ENCODE peak calls at places on chromosomes 7 and 10, in five cellular contexts. I is suprapubic skin, M is stomach, B is HCT116, H is GM12892. R is an unnamed sample.

GRCh38 chr7:76505168-76506080 is 4.9 kb upstream of the UPK3B start:
- DNase-seq in I (peak), M (no peak), B (no peak), H (no peak), R (no peak)

GRCh38 chr10:124318076-124318475 is 100.6 kb downstream of the OAT start:
- DNase-seq in I (no peak), M (peak), B (no peak), H (no peak), R (no peak)

GRCh38 chr7:152594801-152595200 is 81.1 kb downstream of the XRCC2 start:
- DNase-seq in I (no peak), M (peak), B (no peak), H (no peak), R (no peak)

GRCh38 chr10:3217301-3217700 is 44.7 kb upstream of the PITRM1 start:
- DNase-seq in I (no peak), M (no peak), B (no peak), H (no peak), R (no peak)

GRCh38 chr7:95859434-95859833 is 87.1 kb downstream of the DYNC1I1 start:
- DNase-seq in I (no peak), M (no peak), B (no peak), H (no peak), R (no peak)

GRCh38 chr7:25429731-25430130 is 201.4 kb upstream of the NPVF start:
- DNase-seq in I (no peak), M (no peak), B (no peak), H (no peak), R (no peak)

GRCh38 chr7:98227939-98228338 is 16.7 kb downstream of the BHLHA15 start:
- DNase-seq in I (no peak), M (no peak), B (no peak), H (no peak), R (no peak)

GRCh38 chr10:19710600-19710999 is 105.6 kb upstream of the PLXDC2 start:
- DNase-seq in I (no peak), M (no peak), B (no peak), H (no peak), R (no peak)

GRCh38 chr7:17021205-17021604 is 139.4 kb upstream of the AGR3 start:
- DNase-seq in I (no peak), M (peak), B (no peak), H (no peak), R (no peak)

GRCh38 chr10:7634142-7634894 is 32.4 kb downstream of the ITIH5 start:
- DNase-seq in I (no peak), M (no peak), B (no peak), H (no peak), R (no peak)

GRCh38 chr10:90347239-90347638 is 510.6 kb downstream of the HTR7 start:
- DNase-seq in I (no peak), M (no peak), B (no peak), H (no peak), R (no peak)

GRCh38 chr7:128812514-128813168 is 17.6 kb upstream of the FLNC start:
- DNase-seq in I (no peak), M (peak), B (no peak), H (no peak), R (no peak)

GRCh38 chr7:77940647-77941046 is 142.1 kb downstream of the PHTF2 start:
- DNase-seq in I (no peak), M (no peak), B (peak), H (no peak), R (peak)

GRCh38 chr7:98617960-98618418 is 904 bp downstream of the NPTX2 start:
- DNase-seq in I (no peak), M (no peak), B (no peak), H (no peak), R (no peak)

GRCh38 chr7:113404245-113404644 is 285.9 kb upstream of the SMIM30 start:
- DNase-seq in I (no peak), M (no peak), B (peak), H (no peak), R (no peak)

GRCh38 chr7:68364871-68365625 is 1233.2 kb upstream of the AUTS2 start:
- DNase-seq in I (no peak), M (no peak), B (no peak), H (no peak), R (no peak)

GRCh38 chr7:38311329-38311937 is 38.0 kb upstream of the TARP start:
- DNase-seq in I (no peak), M (no peak), B (no peak), H (peak), R (peak)

GRCh38 chr10:34505338-34505737 is 309.8 kb downstream of the PARD3 start:
- DNase-seq in I (no peak), M (no peak), B (no peak), H (no peak), R (no peak)

GRCh38 chr10:102280397-102281015 is 35.2 kb downstream of the GBF1 start:
- DNase-seq in I (no peak), M (no peak), B (no peak), H (no peak), R (no peak)

GRCh38 chr10:17643339-17643754 is 604 bp upstream of the STAM start:
- DNase-seq in I (peak), M (peak), B (no peak), H (peak), R (no peak)

GRCh38 chr7:49703876-49704275 is 69.6 kb upstream of the VWC2 start:
- DNase-seq in I (no peak), M (no peak), B (no peak), H (no peak), R (no peak)

GRCh38 chr10:75606203-75606779 is 174.9 kb downstream of the LRMDA start:
- DNase-seq in I (no peak), M (no peak), B (no peak), H (no peak), R (no peak)

GRCh38 chr7:22885824-22886255 is 63.2 kb upstream of the TOMM7 start:
- DNase-seq in I (no peak), M (no peak), B (no peak), H (peak), R (peak)

GRCh38 chr10:1509003-1509402 is 228.3 kb downstream of the ADARB2 start:
- DNase-seq in I (no peak), M (no peak), B (no peak), H (no peak), R (no peak)

GRCh38 chr7:1702652-1703051 is 32.6 kb downstream of the ELFN1 start:
- DNase-seq in I (no peak), M (no peak), B (no peak), H (no peak), R (no peak)

GRCh38 chr10:27716521-27716920 is 29.1 kb downstream of the MKX start:
- DNase-seq in I (no peak), M (no peak), B (no peak), H (no peak), R (no peak)

GRCh38 chr10:131890276-131891195 is 10.3 kb upstream of the PPP2R2D start:
- DNase-seq in I (no peak), M (no peak), B (no peak), H (no peak), R (no peak)
- TF ChIP-seq POLR2AphosphoS5 in I (no peak), M (no peak), B (no peak), H (no peak), R (no peak)

GRCh38 chr7:150374472-150374871 is 4.7 kb upstream of the ZNF775 start:
- DNase-seq in I (no peak), M (no peak), B (no peak), H (no peak), R (no peak)

GRCh38 chr7:150374026-150374425 is 5.1 kb upstream of the ZNF775 start:
- DNase-seq in I (no peak), M (no peak), B (no peak), H (no peak), R (no peak)

GRCh38 chr7:150371996-150372270 is 3.3 kb downstream of the REPIN1 start:
- DNase-seq in I (no peak), M (no peak), B (no peak), H (no peak), R (no peak)

GRCh38 chr7:150372271-150373048 is 3.8 kb downstream of the REPIN1 start:
- DNase-seq in I (no peak), M (no peak), B (no peak), H (no peak), R (no peak)

DNA sequence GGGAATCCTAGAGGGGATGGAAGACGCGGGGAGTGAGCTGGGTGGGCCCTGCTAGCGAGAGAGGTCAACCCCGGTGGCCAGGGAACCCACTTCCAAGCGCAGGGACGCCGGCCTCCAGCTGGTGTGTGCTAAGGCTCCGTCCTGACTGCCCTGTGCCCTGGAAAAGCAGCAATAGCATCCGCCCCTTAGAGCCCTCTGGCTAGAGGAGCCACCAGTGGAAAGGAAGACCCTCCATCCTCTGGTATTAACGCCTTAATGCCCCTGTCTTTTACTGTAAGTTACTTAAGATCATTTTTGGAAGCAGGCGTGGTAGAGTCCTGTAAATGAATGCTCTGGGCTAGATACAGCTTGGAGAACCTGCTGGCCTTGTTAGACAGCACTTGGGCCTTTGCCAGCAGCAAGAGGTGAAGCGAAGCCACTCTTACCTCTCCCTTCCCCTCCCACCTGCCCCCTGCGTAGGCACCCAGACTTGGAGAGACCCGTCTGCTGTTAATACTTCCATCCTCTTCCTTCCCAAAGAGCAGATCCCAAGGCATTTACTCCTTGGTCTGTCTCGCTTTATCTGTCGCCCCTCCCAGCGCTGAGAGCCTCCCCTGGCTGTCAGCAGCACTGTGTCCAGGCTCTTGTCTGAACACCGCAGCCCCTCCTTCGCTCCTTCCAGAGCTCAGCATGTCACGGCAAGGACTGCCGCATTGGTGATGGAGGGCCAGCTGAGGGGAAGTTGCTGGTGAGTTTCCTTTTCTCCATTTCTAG is 4.6 kb downstream of the REPIN1 start:
- DNase-seq in I (no peak), M (peak), B (no peak), H (no peak), R (no peak)
- TF ChIP-seq POLR2A in I (no peak), M (no peak), B (no peak), H (no peak), R (peak)

GRCh38 chr7:87146740-87147386 is 5.4 kb upstream of the DMTF1 start:
- DNase-seq in I (peak), M (no peak), B (no peak), H (no peak), R (no peak)

GRCh38 chr7:87151002-87151505 is 1.2 kb upstream of the DMTF1 start:
- DNase-seq in I (no peak), M (no peak), B (no peak), H (no peak), R (no peak)

GRCh38 chr7:87144173-87144657 is 8.0 kb upstream of the DMTF1 start:
- DNase-seq in I (no peak), M (no peak), B (no peak), H (peak), R (peak)

GRCh38 chr7:87148332-87148955 is 3.8 kb upstream of the DMTF1 start:
- DNase-seq in I (no peak), M (no peak), B (peak), H (no peak), R (no peak)

GRCh38 chr7:87147500-87147899 is 4.8 kb upstream of the DMTF1 start:
- DNase-seq in I (no peak), M (no peak), B (no peak), H (no peak), R (no peak)
- TF ChIP-seq POLR2AphosphoS5 in I (no peak), M (no peak), B (no peak), H (no peak), R (no peak)

DNA sequence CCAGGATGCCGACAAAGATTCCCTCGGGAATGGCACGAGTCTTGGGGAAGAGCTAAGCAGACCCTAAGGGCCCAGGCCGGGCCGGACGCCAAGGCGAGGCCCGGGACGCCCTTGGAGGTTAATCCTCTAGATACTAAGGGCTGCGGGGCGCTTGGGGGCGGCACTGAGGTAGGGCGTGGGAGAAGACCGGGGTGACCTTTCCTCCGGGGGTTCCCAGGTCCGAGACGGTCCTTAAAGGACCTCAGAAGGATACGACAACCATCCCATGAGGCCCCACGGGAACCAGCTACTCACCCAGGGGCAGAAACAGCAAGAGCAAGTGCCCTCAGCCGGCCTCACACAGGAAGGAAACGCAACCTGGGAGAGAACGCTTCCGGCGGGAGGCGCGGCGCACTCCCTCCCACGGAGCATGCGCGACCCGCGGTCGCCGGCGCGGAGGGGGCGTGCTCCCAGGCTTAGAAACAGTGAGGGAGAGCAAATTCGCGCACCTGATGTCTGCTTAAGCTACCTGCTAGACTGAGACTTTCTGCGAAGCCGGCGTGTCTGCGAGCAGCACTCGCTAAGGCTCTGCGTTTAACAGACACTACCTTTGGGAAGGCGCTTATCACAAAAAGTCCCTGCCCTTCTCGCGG is at the start of gene ATAD1:
- DNase-seq in I (peak), M (peak), B (peak), H (peak), R (peak)
- TF ChIP-seq POLR2A in I (no peak), M (no peak), B (peak), H (peak), R (peak)

GRCh38 chr10:121596668-121597503 is 1.4 kb downstream of the FGFR2 start:
- DNase-seq in I (no peak), M (peak), B (no peak), H (no peak), R (no peak)

GRCh38 chr10:121598261-121599249 is at the start of gene FGFR2:
- DNase-seq in I (peak), M (peak), B (peak), H (peak), R (peak)

GRCh38 chr10:121595806-121596667 is 2.2 kb downstream of the FGFR2 start:
- DNase-seq in I (peak), M (no peak), B (no peak), H (no peak), R (no peak)

GRCh38 chr10:121595321-121595805 is 2.9 kb downstream of the FGFR2 start:
- DNase-seq in I (peak), M (no peak), B (no peak), H (no peak), R (no peak)

DNA sequence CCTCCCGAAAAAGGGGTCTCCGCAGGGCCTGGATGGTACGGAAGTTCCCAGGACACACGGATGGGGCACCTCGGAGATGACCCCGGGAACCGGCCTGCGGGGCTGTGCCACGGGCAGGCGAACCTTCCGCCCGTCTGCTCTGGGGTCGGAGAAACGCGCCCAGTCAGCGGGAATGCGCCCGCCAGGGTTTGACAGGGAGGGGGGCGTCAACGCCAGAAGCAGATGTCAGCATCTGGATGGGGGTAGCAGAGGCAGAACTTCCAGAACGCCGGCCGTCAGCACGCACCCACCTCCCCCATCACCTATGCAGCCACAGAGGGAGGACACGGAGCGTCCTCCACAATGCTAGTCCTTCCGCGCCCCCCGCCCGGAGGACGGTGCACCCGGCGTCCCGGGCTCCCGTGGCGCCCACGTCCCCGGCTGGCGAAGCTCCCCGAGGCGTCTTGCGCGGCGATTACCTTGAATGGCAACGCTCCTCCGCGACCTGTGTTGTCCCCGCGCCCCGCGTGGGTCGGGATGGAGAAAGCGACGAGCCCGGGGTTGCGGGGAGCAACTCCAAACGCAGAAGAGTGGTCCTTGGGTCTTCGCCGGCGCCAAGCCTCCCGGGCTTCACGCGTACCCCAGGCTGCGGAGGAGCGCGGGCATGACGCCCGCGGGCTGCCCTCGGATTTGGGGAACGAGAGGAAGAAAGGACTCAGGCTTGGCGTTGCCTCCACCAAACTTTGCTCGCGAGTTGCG is 571 bp downstream of the FGFR2 start:
- DNase-seq in I (peak), M (no peak), B (no peak), H (no peak), R (peak)
- TF ChIP-seq POLR2AphosphoS5 in I (no peak), M (no peak), B (no peak), H (no peak), R (no peak)

R was measured in GM12891.